ENCODE peak calls at places on chromosomes 16 and 17, in five cellular contexts. A, J, M, I and E are unnamed samples.

GRCh38 chr17:70290770-70291169 is 121.4 kb downstream of the KCNJ2 start:
- DNase-seq in A (no peak), J (no peak), M (no peak), I (no peak), E (no peak)

GRCh38 chr17:59706900-59707181 is 389 bp downstream of the PTRH2 start:
- DNase-seq in A (no peak), J (no peak), M (no peak), I (no peak), E (no peak)

GRCh38 chr16:29804455-29805231 is 1.7 kb upstream of the MAZ start:
- DNase-seq in A (peak), J (no peak), M (peak), I (no peak), E (no peak)

GRCh38 chr16:81616321-81617020 is 162.6 kb upstream of the PLCG2 start:
- DNase-seq in A (peak), J (no peak), M (no peak), I (peak), E (peak)

GRCh38 chr16:48526058-48526957 is 83.7 kb downstream of the N4BP1 start:
- DNase-seq in A (no peak), J (peak), M (peak), I (no peak), E (no peak)

GRCh38 chr16:23676924-23677480 is 1.7 kb upstream of the PLK1 start:
- DNase-seq in A (no peak), J (no peak), M (no peak), I (no peak), E (no peak)

GRCh38 chr16:30755955-30756780 is 5.7 kb downstream of the CFAP119 start:
- DNase-seq in A (no peak), J (no peak), M (no peak), I (no peak), E (no peak)

GRCh38 chr17:42754782-42755181 is 6.2 kb upstream of the RAMP2 start:
- DNase-seq in A (peak), J (no peak), M (no peak), I (no peak), E (no peak)

GRCh38 chr16:57213462-57213861 is 27.3 kb downstream of the RSPRY1 start:
- DNase-seq in A (no peak), J (no peak), M (no peak), I (no peak), E (no peak)

GRCh38 chr17:72587773-72588511 is 467.1 kb downstream of the SOX9 start:
- DNase-seq in A (no peak), J (no peak), M (no peak), I (no peak), E (no peak)

GRCh38 chr17:29133146-29133713 is 47.0 kb downstream of the MYO18A start:
- DNase-seq in A (no peak), J (peak), M (peak), I (peak), E (no peak)

GRCh38 chr17:38869647-38870258 is at the start of gene LASP1:
- DNase-seq in A (peak), J (peak), M (peak), I (peak), E (peak)

GRCh38 chr17:77343031-77343866 is 202.5 kb downstream of the SEC14L1 start:
- DNase-seq in A (no peak), J (no peak), M (no peak), I (no peak), E (no peak)

GRCh38 chr16:87671221-87671620 is 68.9 kb downstream of the JPH3 start:
- DNase-seq in A (no peak), J (no peak), M (no peak), I (no peak), E (no peak)

GRCh38 chr16:3503513-3503912 is 2.7 kb downstream of the CLUAP1 start:
- DNase-seq in A (no peak), J (no peak), M (no peak), I (no peak), E (no peak)

GRCh38 chr17:17062356-17062755 is 20.1 kb downstream of the MPRIP start:
- DNase-seq in A (no peak), J (no peak), M (no peak), I (no peak), E (no peak)

GRCh38 chr16:68646948-68647659 is 2.0 kb downstream of the CDH3 start:
- DNase-seq in A (no peak), J (no peak), M (no peak), I (no peak), E (no peak)

GRCh38 chr17:79603771-79604170 is 7.1 kb downstream of the RBFOX3 start:
- DNase-seq in A (no peak), J (no peak), M (no peak), I (no peak), E (no peak)

GRCh38 chr17:42675984-42676423 is 790 bp downstream of the PLEKHH3 start:
- DNase-seq in A (peak), J (peak), M (peak), I (peak), E (no peak)

GRCh38 chr16:58299757-58300349 is 5.0 kb upstream of the PRSS54 start:
- DNase-seq in A (no peak), J (no peak), M (peak), I (no peak), E (no peak)

GRCh38 chr17:15185625-15185991 is 79.5 kb downstream of the PMP22 start:
- DNase-seq in A (no peak), J (no peak), M (no peak), I (peak), E (no peak)

GRCh38 chr17:39868554-39868942 is 546 bp downstream of the ZPBP2 start:
- DNase-seq in A (no peak), J (no peak), M (no peak), I (no peak), E (no peak)

GRCh38 chr17:1563786-1564613 is 1.4 kb upstream of the PITPNA start:
- DNase-seq in A (no peak), J (no peak), M (no peak), I (no peak), E (no peak)

GRCh38 chr16:11097094-11097781 is 152.9 kb downstream of the CLEC16A start:
- DNase-seq in A (no peak), J (no peak), M (no peak), I (no peak), E (no peak)

GRCh38 chr17:78602246-78602645 is 25.1 kb upstream of the DNAH17 start:
- DNase-seq in A (no peak), J (no peak), M (no peak), I (no peak), E (no peak)

GRCh38 chr17:69539781-69540319 is 125.4 kb downstream of the MAP2K6 start:
- DNase-seq in A (no peak), J (no peak), M (no peak), I (peak), E (no peak)

GRCh38 chr17:61429274-61429673 is 22.9 kb upstream of the TBX4 start:
- DNase-seq in A (no peak), J (no peak), M (no peak), I (no peak), E (no peak)

GRCh38 chr17:61423967-61424649 is 24.5 kb downstream of the TBX2 start:
- DNase-seq in A (no peak), J (no peak), M (no peak), I (no peak), E (no peak)

GRCh38 chr17:61427567-61427966 is 24.7 kb upstream of the TBX4 start:
- DNase-seq in A (no peak), J (no peak), M (no peak), I (no peak), E (no peak)

GRCh38 chr17:61425682-61426481 is 26.2 kb downstream of the TBX2 start:
- DNase-seq in A (no peak), J (no peak), M (peak), I (no peak), E (no peak)

DNA sequence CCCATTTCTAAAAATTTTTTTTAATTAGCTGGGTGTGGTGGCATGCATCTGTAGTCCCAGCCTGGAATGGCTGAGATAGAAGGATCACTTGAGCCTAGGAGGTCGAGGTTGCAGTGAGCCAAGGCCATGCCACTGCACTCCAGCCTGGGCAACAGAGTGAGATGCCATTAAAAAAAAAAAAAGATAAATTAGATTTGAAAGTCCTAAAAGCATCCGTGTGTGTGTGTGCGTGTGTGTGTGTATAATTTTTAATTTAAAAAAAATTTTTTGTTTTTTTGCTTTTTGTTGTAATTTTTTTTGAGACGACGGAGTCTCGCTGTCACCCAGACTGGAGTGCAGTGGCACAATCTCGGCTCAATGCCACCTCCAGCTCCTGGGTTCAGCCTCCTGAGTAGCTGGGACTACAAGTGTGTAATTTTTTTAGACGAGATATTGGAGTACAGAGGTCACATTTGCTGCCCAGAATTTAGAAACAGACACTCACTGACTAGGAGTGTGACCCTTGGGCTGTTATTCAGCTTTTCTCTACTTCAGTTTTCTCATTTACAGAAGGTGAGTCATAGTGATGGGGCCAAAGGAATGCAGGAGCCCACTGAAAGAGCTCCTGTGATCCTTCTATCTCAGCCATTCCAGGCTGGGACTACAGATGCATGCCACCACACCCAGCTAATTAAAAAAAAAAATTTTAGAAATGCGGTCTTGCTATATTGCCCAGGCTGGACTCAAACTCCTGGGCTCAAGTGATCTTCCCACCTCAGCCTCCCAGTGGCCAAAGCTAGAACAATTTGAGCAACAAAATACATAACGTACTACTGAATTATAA is 25.5 kb upstream of the TBX4 start:
- DNase-seq in A (no peak), J (peak), M (no peak), I (peak), E (no peak)
- TF ChIP-seq CTCF in A (no peak), J (peak), M (no peak), I (peak), E (no peak)

GRCh38 chr16:8634991-8635736 is 13.7 kb downstream of the METTL22 start:
- DNase-seq in A (no peak), J (peak), M (peak), I (peak), E (no peak)
- TF ChIP-seq CTCF in A (peak), J (peak), M (peak), I (peak), E (no peak)

DNA sequence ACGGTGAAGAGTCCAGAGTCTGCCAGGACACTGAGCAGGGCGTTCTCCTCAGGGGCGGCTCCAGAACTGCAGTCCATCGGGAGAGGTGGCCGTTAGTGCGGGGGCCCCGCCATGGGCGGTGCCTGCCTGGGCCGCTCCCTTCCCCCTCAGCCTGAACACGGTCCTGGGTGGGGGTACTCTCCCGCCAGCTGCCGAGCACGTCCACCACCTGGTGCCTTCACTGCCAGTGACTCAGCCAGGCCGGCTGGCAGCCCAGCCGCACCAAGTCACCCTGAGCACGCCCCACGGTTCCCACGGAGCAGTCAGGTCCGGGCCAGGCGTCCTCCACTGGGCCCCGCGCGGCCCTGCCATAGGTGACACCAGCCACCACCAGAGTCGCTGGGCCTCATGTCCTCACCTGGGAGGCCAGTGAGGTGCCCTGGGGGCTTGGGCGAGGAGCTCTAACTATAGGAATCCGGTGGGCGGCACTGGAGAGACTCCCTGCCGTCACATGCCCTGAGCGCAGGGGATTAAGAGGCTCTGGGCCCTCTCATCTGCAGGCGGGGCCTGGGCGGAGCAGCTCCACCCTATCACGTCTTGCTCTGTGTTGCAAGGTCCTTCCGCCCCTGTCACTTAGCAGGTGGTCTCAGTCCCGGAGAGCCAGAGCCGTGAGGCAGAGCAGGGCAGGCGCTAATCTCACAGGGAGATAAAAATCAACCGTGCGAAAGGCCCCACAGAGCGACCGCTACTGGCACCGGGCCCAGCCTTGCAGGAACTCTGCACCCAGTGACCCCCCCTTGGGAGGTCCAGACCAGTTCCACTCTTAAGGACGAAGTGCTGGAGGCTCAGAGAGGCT is 14.3 kb downstream of the PIEZO1 start:
- DNase-seq in A (peak), J (no peak), M (peak), I (no peak), E (peak)
- TF ChIP-seq CTCF in A (no peak), J (no peak), M (no peak), I (no peak), E (no peak)

DNA sequence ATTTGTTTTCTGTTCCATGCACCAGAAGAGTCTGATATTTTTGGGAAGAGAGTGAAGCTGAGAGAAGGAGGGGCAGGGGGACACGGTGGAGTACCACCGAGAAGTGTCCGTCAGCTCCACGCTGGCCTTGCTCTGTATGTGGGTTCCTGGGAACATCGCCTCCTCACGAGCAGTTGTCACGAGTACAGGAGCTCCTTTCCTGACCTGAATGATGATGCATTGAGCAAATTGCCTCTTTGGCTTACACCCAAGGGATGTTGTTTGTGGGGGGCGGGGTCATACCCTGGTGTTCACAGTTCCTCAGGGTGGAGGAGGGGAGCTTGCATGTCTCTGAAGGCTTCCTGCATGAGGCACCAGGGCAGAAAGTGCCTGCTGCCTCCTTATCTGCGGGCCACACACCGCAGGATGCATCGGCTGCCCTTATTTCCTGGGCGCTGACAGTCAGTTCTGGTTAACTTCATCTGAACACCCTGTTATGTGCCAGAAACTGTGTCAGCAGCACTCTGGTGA is 36.2 kb downstream of the RGS9 start:
- DNase-seq in A (peak), J (peak), M (peak), I (peak), E (no peak)
- TF ChIP-seq CTCF in A (no peak), J (no peak), M (peak), I (no peak), E (no peak)

GRCh38 chr17:61349350-61349749 is 50.3 kb upstream of the TBX2 start:
- DNase-seq in A (no peak), J (no peak), M (no peak), I (no peak), E (no peak)
- TF ChIP-seq CTCF in A (peak), J (peak), M (peak), I (peak), E (no peak)

GRCh38 chr16:82796047-82796446 is 169.3 kb downstream of the CDH13 start:
- DNase-seq in A (no peak), J (no peak), M (no peak), I (no peak), E (no peak)
- TF ChIP-seq CTCF in A (peak), J (no peak), M (peak), I (no peak), E (no peak)

GRCh38 chr17:48767263-48767774 is 38.8 kb upstream of the HOXB13 start:
- DNase-seq in A (no peak), J (no peak), M (peak), I (no peak), E (no peak)
- TF ChIP-seq CTCF in A (no peak), J (no peak), M (no peak), I (peak), E (no peak)